ENCODE peak calls at places on chromosomes 5 and 9, in five cellular contexts. S is astrocyte of the cerebellum; K is mammary epithelial cell; L is upper lobe of left lung; M is CD8-positive, alpha-beta T cell. F is an unnamed sample.

GRCh38 chr9:35619800-35620158 is 1.6 kb upstream of the CD72 start:
- DNase-seq in S (no peak), K (no peak), L (no peak), M (no peak), F (no peak)

GRCh38 chr5:149434162-149435014 is 55.3 kb upstream of the IL17B start:
- DNase-seq in S (no peak), K (no peak), L (peak; percentile 54), M (peak; percentile 66), F (no peak)

GRCh38 chr5:55675119-55675518 is 37.0 kb downstream of the SLC38A9 start:
- DNase-seq in S (no peak), K (no peak), L (no peak), M (no peak), F (no peak)

GRCh38 chr9:95773061-95773433 is 102.4 kb upstream of the ERCC6L2 start:
- DNase-seq in S (peak; percentile 89), K (no peak), L (no peak), M (no peak), F (peak; percentile 77)

GRCh38 chr5:169161022-169161680 is 139.8 kb downstream of the SLIT3 start:
- DNase-seq in S (peak; percentile 83), K (peak; percentile 79), L (no peak), M (no peak), F (peak; percentile 97)

GRCh38 chr9:112535811-112536210 is 49.2 kb downstream of the KIAA1958 start:
- DNase-seq in S (no peak), K (no peak), L (no peak), M (no peak), F (no peak)

GRCh38 chr5:178420424-178420823 is 169.8 kb downstream of the COL23A1 start:
- DNase-seq in S (no peak), K (no peak), L (no peak), M (no peak), F (no peak)

GRCh38 chr5:138665261-138665660 is 88.0 kb upstream of the CTNNA1 start:
- DNase-seq in S (no peak), K (no peak), L (no peak), M (no peak), F (no peak)

GRCh38 chr5:9863486-9863885 is 233.3 kb upstream of the TAS2R1 start:
- DNase-seq in S (no peak), K (no peak), L (no peak), M (no peak), F (no peak)

GRCh38 chr9:31776471-31776870 is 608.0 kb upstream of the ACO1 start:
- DNase-seq in S (peak; percentile 9), K (peak; percentile 26), L (no peak), M (no peak), F (no peak)

GRCh38 chr5:177600458-177601018 is 606 bp downstream of the B4GALT7 start:
- DNase-seq in S (no peak), K (peak; percentile 24), L (no peak), M (no peak), F (no peak)

GRCh38 chr5:130514984-130515690 is 610.9 kb downstream of the CHSY3 start:
- DNase-seq in S (peak; percentile 81), K (peak; percentile 87), L (no peak), M (no peak), F (peak; percentile 55)

GRCh38 chr5:30099634-30100033 is 1093.9 kb upstream of the CDH6 start:
- DNase-seq in S (peak; percentile 79), K (no peak), L (no peak), M (no peak), F (no peak)

GRCh38 chr5:168467755-168468280 is 18.5 kb upstream of the RARS1 start:
- DNase-seq in S (no peak), K (no peak), L (no peak), M (no peak), F (no peak)

GRCh38 chr9:128863647-128864046 is 18.1 kb downstream of the KYAT1 start:
- DNase-seq in S (no peak), K (peak; percentile 48), L (peak; percentile 88), M (peak; percentile 95), F (no peak)

GRCh38 chr5:139378101-139378825 is 4.8 kb downstream of the SLC23A1 start:
- DNase-seq in S (no peak), K (no peak), L (no peak), M (no peak), F (no peak)

GRCh38 chr9:104881991-104882555 is 45.9 kb downstream of the ABCA1 start:
- DNase-seq in S (no peak), K (no peak), L (no peak), M (no peak), F (no peak)

GRCh38 chr5:115096034-115096769 is 73.5 kb downstream of the TRIM36 start:
- DNase-seq in S (no peak), K (no peak), L (no peak), M (no peak), F (no peak)

GRCh38 chr5:56565693-56566092 is 249.7 kb upstream of the MAP3K1 start:
- DNase-seq in S (no peak), K (no peak), L (peak; percentile 33), M (no peak), F (no peak)

GRCh38 chr9:136353088-136353487 is 10.5 kb downstream of the DNLZ start:
- DNase-seq in S (no peak), K (no peak), L (no peak), M (no peak), F (no peak)

GRCh38 chr9:136354592-136355085 is 8.9 kb downstream of the DNLZ start:
- DNase-seq in S (no peak), K (peak; percentile 23), L (no peak), M (no peak), F (no peak)

GRCh38 chr9:136355616-136356557 is 7.7 kb downstream of the DNLZ start:
- DNase-seq in S (no peak), K (no peak), L (no peak), M (no peak), F (no peak)

GRCh38 chr9:136352682-136353081 is 10.9 kb downstream of the DNLZ start:
- DNase-seq in S (no peak), K (no peak), L (peak; percentile 43), M (no peak), F (no peak)

DNA sequence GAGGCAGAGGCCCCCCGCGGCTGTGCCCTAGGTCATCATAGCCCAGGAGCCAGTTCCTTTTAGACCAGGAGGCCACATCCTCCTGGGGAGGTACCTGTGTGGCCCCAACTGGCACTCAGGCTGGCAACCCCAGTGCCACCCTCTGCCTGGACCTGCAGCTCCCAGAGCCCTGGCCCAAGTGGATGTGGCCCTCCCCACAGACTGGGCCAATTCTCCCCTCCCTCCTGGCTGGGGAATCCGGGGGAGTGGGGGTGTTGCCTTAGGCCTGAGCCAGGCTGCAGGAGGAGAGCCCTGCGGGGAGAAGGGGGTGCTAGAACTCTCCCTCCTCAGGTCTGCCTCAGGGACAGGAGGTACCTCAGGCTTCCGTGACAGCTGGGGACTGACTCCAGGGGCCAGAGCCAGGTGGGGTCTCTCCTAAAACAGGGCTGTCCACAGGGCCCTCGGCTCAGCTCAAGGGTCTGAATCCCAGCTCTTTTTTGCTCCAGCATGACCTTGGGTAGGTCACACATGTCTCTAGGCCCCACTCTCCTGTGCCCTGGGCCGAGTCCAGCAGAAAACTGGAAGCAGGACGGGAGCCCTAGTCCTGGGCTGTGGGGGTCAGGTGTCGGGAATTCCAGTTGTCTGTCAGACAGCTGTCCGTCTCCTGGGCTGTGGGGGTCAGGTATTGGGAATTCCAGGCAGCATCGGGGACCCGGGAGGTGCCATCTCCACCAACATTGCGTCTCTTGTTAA is 9.6 kb downstream of the DNLZ start:
- DNase-seq in S (no peak), K (no peak), L (no peak), M (no peak), F (no peak)
- H3K4me3 ChIP-seq in S (no peak overlapping the region), K (no peak overlapping the region), L (no peak overlapping the region), M (no peak overlapping the region), F (no peak overlapping the region)

DNA sequence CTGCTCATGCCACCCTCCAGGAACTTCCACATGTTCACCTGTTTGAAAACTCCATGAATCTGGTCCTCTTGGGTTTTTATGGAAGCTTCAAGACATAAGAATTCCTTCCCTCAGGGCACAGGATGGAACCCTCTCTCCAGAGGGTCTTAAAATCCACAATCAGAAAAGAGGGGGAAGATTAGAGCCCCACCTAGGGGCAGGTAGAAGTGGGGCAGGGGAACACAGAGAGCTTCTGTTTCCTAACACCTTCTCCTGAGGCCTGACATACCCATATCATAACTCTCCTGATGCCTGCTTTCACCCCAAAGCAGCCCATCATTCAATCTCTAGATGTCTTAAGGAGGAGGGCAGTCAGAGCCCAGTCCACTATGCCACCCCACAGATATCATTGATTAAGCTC is 1087.7 kb upstream of the ARRDC3 start:
- DNase-seq in S (no peak), K (no peak), L (no peak), M (no peak), F (no peak)
- TF ChIP-seq CTCF in S (no peak), K (no peak), L (no peak), M (no peak), F (no peak)

GRCh38 chr5:42992035-42992570 is 48.0 kb downstream of the ANXA2R start:
- DNase-seq in S (no peak), K (peak; percentile 65), L (peak; percentile 90), M (peak; percentile 87), F (no peak)

GRCh38 chr5:42991477-42992034 is 48.6 kb downstream of the ANXA2R start:
- DNase-seq in S (no peak), K (no peak), L (no peak), M (no peak), F (no peak)

GRCh38 chr5:42993516-42994284 is 46.4 kb downstream of the ANXA2R start:
- DNase-seq in S (no peak), K (no peak), L (peak; percentile 37), M (peak; percentile 84), F (no peak)

GRCh38 chr5:42994285-42995151 is 45.6 kb downstream of the ANXA2R start:
- DNase-seq in S (peak; percentile 91), K (peak; percentile 65), L (peak; percentile 94), M (peak; percentile 91), F (peak; percentile 74)

GRCh38 chr5:42995152-42995751 is 44.9 kb downstream of the ANXA2R start:
- DNase-seq in S (no peak), K (no peak), L (no peak), M (peak; percentile 56), F (no peak)
- H3K4me3 ChIP-seq in S (peak overlapping the region; percentile 55), K (peak overlapping the region; percentile 33), L (peak overlapping the region; percentile 48), M (peak overlapping the region; percentile 69), F (peak overlapping the region; percentile 57)

GRCh38 chr9:16645970-16646369 is 224.5 kb downstream of the BNC2 start:
- DNase-seq in S (no peak), K (peak; percentile 20), L (no peak), M (no peak), F (no peak)

GRCh38 chr9:16637938-16638337 is 232.5 kb downstream of the BNC2 start:
- DNase-seq in S (no peak), K (peak; percentile 26), L (no peak), M (no peak), F (no peak)

GRCh38 chr9:16640649-16641048 is 229.8 kb downstream of the BNC2 start:
- DNase-seq in S (no peak), K (no peak), L (no peak), M (no peak), F (no peak)

GRCh38 chr9:16639644-16640043 is 230.8 kb downstream of the BNC2 start:
- DNase-seq in S (no peak), K (no peak), L (no peak), M (no peak), F (no peak)

DNA sequence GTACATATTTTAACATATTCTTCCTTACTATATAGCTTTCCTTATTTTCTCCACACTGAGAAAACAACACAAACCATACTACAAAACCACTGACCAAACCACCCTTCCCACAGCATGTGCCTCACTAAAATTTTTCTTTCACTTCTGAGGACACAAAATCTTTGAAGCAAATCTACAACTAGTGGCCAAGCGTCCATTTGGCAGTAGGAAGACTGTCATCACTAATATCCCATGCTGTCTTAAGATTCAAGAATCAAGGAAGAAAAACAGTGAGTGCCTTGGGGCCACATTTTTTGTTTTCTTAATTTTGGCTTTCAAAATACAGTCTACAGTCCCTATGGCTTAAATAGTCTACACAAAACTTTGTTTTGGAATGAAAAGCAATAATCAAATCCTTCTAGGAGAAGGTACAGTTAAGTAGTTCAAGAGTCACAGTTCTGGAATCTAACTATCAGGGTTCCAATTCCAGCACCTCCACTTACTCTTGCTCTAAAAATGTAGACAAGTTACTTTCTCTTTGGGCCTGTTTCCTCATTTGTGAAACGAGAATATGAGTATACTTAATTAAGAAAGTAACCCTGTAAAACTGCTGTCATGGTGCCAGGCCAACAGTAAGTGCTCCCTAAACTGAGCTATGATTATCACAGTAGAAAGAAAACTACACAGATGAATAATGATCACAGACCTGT is 227.9 kb downstream of the BNC2 start:
- DNase-seq in S (no peak), K (no peak), L (no peak), M (no peak), F (no peak)
- TF ChIP-seq CTCF in S (no peak), K (no peak), L (no peak), M (no peak), F (no peak)

F was measured in AG09309.